ENCODE peak calls at places on chromosome 15, in seven cellular contexts. T is neuronal stem cell, S is body of pancreas, U is fibroblast of gingiva, Z is H4, J is colonic mucosa, A is endodermal cell. E is an unnamed sample.

GRCh38 chr15:69954726-69955125 is 143.0 kb downstream of the TLE3 start:
- DNase-seq in Z (no peak), A (no peak), J (no peak), U (no peak), T (no peak), S (no peak), E (no peak)

GRCh38 chr15:91047545-91048199 is 25.3 kb upstream of the VPS33B start:
- DNase-seq in T (no peak), J (no peak), Z (no peak), A (no peak), S (no peak), U (no peak), E (no peak)

GRCh38 chr15:31489281-31489680 is 162.6 kb downstream of the KLF13 start:
- DNase-seq in Z (no peak), U (no peak), A (no peak), J (no peak), T (no peak), S (no peak), E (no peak)

GRCh38 chr15:37095993-37096877 is 4.1 kb downstream of the MEIS2 start:
- DNase-seq in J (no peak), S (no peak), Z (no peak), U (peak), A (peak), T (peak), E (peak)

GRCh38 chr15:58698887-58699641 is 50.4 kb downstream of the ADAM10 start:
- DNase-seq in Z (peak), T (no peak), A (no peak), S (no peak), J (no peak), U (no peak), E (no peak)

GRCh38 chr15:69059170-69059943 is 44.9 kb downstream of the NOX5 start:
- DNase-seq in T (peak), A (peak), S (peak), Z (peak), U (peak), J (peak), E (peak)

GRCh38 chr15:90654233-90655124 is 62.7 kb upstream of the BLM start:
- DNase-seq in J (no peak), Z (no peak), S (no peak), T (no peak), U (no peak), A (no peak), E (no peak)

GRCh38 chr15:83112233-83112958 is 5.0 kb downstream of the TM6SF1 start:
- DNase-seq in U (peak), A (no peak), T (no peak), Z (no peak), S (no peak), J (no peak), E (peak)

GRCh38 chr15:50873935-50874353 is 34.5 kb upstream of the AP4E1 start:
- DNase-seq in T (no peak), A (no peak), Z (no peak), U (no peak), J (no peak), S (no peak), E (no peak)

GRCh38 chr15:75827691-75828090 is 15.6 kb upstream of the UBE2Q2 start:
- DNase-seq in A (no peak), U (no peak), S (no peak), T (no peak), Z (no peak), J (no peak), E (no peak)

GRCh38 chr15:61892140-61892539 is 168.1 kb downstream of the VPS13C start:
- DNase-seq in S (no peak), T (no peak), U (no peak), A (peak), Z (no peak), J (no peak), E (no peak)

GRCh38 chr15:96524676-96525417 is 194.3 kb downstream of the NR2F2 start:
- DNase-seq in S (no peak), J (no peak), Z (no peak), A (no peak), T (no peak), U (no peak), E (no peak)

GRCh38 chr15:99019558-99020540 is 12.3 kb upstream of the PGPEP1L start:
- DNase-seq in J (no peak), S (no peak), A (no peak), U (peak), Z (no peak), T (no peak), E (peak)

GRCh38 chr15:98609144-98609852 is 39.0 kb upstream of the IGF1R start:
- DNase-seq in J (no peak), Z (peak), T (no peak), U (no peak), A (peak), S (no peak), E (peak)

GRCh38 chr15:31265090-31265870 is 61.4 kb upstream of the KLF13 start:
- DNase-seq in S (peak), A (peak), T (no peak), U (no peak), J (peak), Z (no peak), E (no peak)

GRCh38 chr15:66679657-66680108 is 22.4 kb upstream of the SMAD6 start:
- DNase-seq in U (no peak), T (no peak), J (no peak), S (no peak), Z (no peak), A (peak), E (no peak)

GRCh38 chr15:33068007-33068441 is 126.5 kb downstream of the FMN1 start:
- DNase-seq in S (peak), J (peak), Z (peak), U (peak), A (peak), T (no peak), E (peak)

GRCh38 chr15:80991446-80991845 is 1.8 kb upstream of the MESD start:
- DNase-seq in U (peak), S (peak), J (peak), Z (no peak), T (no peak), A (no peak), E (peak)

GRCh38 chr15:36175181-36175750 is 404.2 kb upstream of the CDIN1 start:
- DNase-seq in A (no peak), T (no peak), J (no peak), Z (no peak), S (no peak), U (no peak), E (no peak)

GRCh38 chr15:91980502-91981267 is 127.2 kb downstream of the SLCO3A1 start:
- DNase-seq in Z (no peak), A (no peak), T (no peak), J (no peak), U (no peak), S (no peak), E (no peak)

GRCh38 chr15:41655716-41656115 is 4.5 kb upstream of the MGA start:
- DNase-seq in S (no peak), A (no peak), J (no peak), Z (no peak), U (peak), T (no peak), E (no peak)

GRCh38 chr15:63076136-63077005 is 33.8 kb downstream of the TPM1 start:
- DNase-seq in Z (no peak), J (no peak), T (no peak), U (no peak), A (peak), S (no peak), E (no peak)

GRCh38 chr15:65177901-65178300 is 7.2 kb downstream of the CLPX start:
- DNase-seq in A (no peak), Z (no peak), S (no peak), T (no peak), J (no peak), U (no peak), E (no peak)

GRCh38 chr15:85298941-85299340 is 81.5 kb upstream of the AKAP13 start:
- DNase-seq in U (no peak), A (no peak), T (no peak), Z (no peak), J (no peak), S (no peak), E (no peak)

GRCh38 chr15:29324746-29325145 is 55.1 kb upstream of the NSMCE3 start:
- DNase-seq in J (no peak), S (no peak), A (no peak), U (no peak), Z (no peak), T (no peak), E (peak)

GRCh38 chr15:48992096-48992495 is 28.4 kb upstream of the SHC4 start:
- DNase-seq in A (no peak), T (no peak), Z (no peak), S (no peak), U (no peak), J (no peak), E (no peak)

GRCh38 chr15:58441376-58442070 is 9.7 kb downstream of the LIPC start:
- DNase-seq in S (no peak), J (no peak), A (no peak), Z (no peak), U (peak), T (no peak), E (peak)

GRCh38 chr15:77282333-77282732 is 137.6 kb downstream of the PEAK1 start:
- DNase-seq in U (peak), J (no peak), S (no peak), T (peak), Z (no peak), A (peak), E (peak)

GRCh38 chr15:75339531-75340240 is 3.8 kb downstream of the COMMD4 start:
- DNase-seq in U (no peak), J (no peak), S (no peak), A (no peak), T (no peak), Z (no peak), E (no peak)

GRCh38 chr15:69200773-69201745 is 40.6 kb downstream of the GLCE start:
- DNase-seq in J (peak), T (no peak), S (no peak), Z (no peak), A (no peak), U (no peak), E (no peak)

GRCh38 chr15:79977431-79977940 is 6.5 kb upstream of the BCL2A1 start:
- DNase-seq in J (no peak), T (no peak), Z (no peak), S (no peak), U (no peak), A (no peak), E (no peak)

GRCh38 chr15:76181705-76182107 is 121.9 kb downstream of the TMEM266 start:
- DNase-seq in T (no peak), J (no peak), S (no peak), A (no peak), Z (no peak), U (no peak), E (no peak)

GRCh38 chr15:91956026-91956723 is 102.7 kb downstream of the SLCO3A1 start:
- DNase-seq in S (no peak), A (peak), J (peak), U (peak), T (no peak), Z (no peak), E (peak)

GRCh38 chr15:40032125-40032839 is 6.7 kb downstream of the SRP14 start:
- DNase-seq in J (no peak), U (no peak), Z (no peak), T (no peak), S (no peak), A (no peak), E (no peak)

GRCh38 chr15:56980474-56980873 is 62.0 kb downstream of the TCF12 start:
- DNase-seq in Z (no peak), J (no peak), A (no peak), U (no peak), S (no peak), T (no peak), E (no peak)

GRCh38 chr15:79641841-79642240 is 209.7 kb downstream of the MINAR1 start:
- DNase-seq in S (no peak), A (no peak), T (no peak), Z (no peak), J (no peak), U (peak), E (no peak)

GRCh38 chr15:82792068-82792467 is 13.8 kb downstream of the FSD2 start:
- DNase-seq in J (no peak), U (no peak), Z (no peak), A (no peak), T (no peak), S (no peak), E (no peak)

GRCh38 chr15:39497016-39497758 is 83.7 kb upstream of the THBS1 start:
- DNase-seq in T (no peak), U (no peak), A (no peak), J (no peak), S (no peak), Z (no peak), E (no peak)

E was measured in adipocyte.